ENCODE peak calls at places on chromosome 20, in eight cellular contexts. Q, D, H, E, B, O, Y and K are unnamed samples.

GRCh38 chr20:33211817-33212424 is 5.2 kb upstream of the BPIFA3 start:
- DNase-seq in O (peak; percentile 75), H (peak; percentile 71), E (no peak), Y (no peak), D (peak; percentile 1), B (peak; percentile 49), Q (no peak), K (peak; percentile 66)

GRCh38 chr20:59728722-59729430 is 124.5 kb downstream of the PHACTR3 start:
- DNase-seq in D (no peak), H (no peak), O (no peak), B (no peak), Q (no peak), E (peak; percentile 38), Y (no peak), K (no peak)

GRCh38 chr20:835220-836045 is 1.9 kb downstream of the FAM110A start:
- DNase-seq in D (no peak), Y (no peak), E (no peak), Q (no peak), O (no peak), H (no peak), B (no peak), K (no peak)

GRCh38 chr20:23094213-23094896 is 8.2 kb upstream of the CD93 start:
- DNase-seq in B (no peak), O (no peak), E (no peak), Q (no peak), Y (no peak), D (no peak), H (no peak), K (no peak)

GRCh38 chr20:36210561-36210960 is 25.7 kb upstream of the AAR2 start:
- DNase-seq in O (no peak), Y (no peak), E (no peak), B (no peak), D (no peak), Q (no peak), H (no peak), K (no peak)

GRCh38 chr20:44407402-44408184 is 52.1 kb downstream of the HNF4A start:
- DNase-seq in E (no peak), O (no peak), D (no peak), B (no peak), H (no peak), Y (no peak), Q (no peak), K (no peak)

GRCh38 chr20:6007094-6007528 is 46.7 kb downstream of the LRRN4 start:
- DNase-seq in Q (no peak), O (no peak), Y (no peak), E (no peak), H (peak; percentile 4), D (no peak), B (no peak), K (no peak)

GRCh38 chr20:50260480-50261221 is 70.0 kb downstream of the CEBPB start:
- DNase-seq in H (no peak), E (no peak), B (no peak), Y (no peak), D (no peak), O (no peak), Q (no peak), K (no peak)

GRCh38 chr20:44683263-44684046 is 31.7 kb upstream of the CCN5 start:
- DNase-seq in O (peak; percentile 85), H (peak; percentile 90), Q (no peak), E (no peak), B (peak; percentile 64), Y (peak; percentile 10), D (no peak), K (peak; percentile 66)

GRCh38 chr20:38357653-38358207 is 11.4 kb downstream of the LBP start:
- DNase-seq in O (no peak), H (no peak), Q (no peak), E (no peak), Y (no peak), B (no peak), D (no peak), K (no peak)

GRCh38 chr20:25389858-25390537 is 637 bp downstream of the ABHD12 start:
- DNase-seq in B (peak; percentile 72), E (peak; percentile 66), D (no peak), H (peak; percentile 30), Y (no peak), Q (no peak), O (peak; percentile 51), K (no peak)

GRCh38 chr20:61436674-61437279 is 184.7 kb downstream of the CDH4 start:
- DNase-seq in H (no peak), O (peak; percentile 86), B (no peak), D (peak; percentile 12), E (no peak), Y (no peak), Q (no peak), K (no peak)

GRCh38 chr20:57193094-57193493 is 73.3 kb downstream of the BMP7 start:
- DNase-seq in H (no peak), E (no peak), Y (no peak), Q (no peak), D (no peak), O (no peak), B (no peak), K (no peak)

GRCh38 chr20:22576273-22576672 is 8.1 kb downstream of the FOXA2 start:
- DNase-seq in H (no peak), O (no peak), Q (no peak), E (no peak), Y (no peak), B (no peak), D (no peak), K (no peak)

GRCh38 chr20:63553933-63554290 is at the start of gene FNDC11:
- DNase-seq in O (peak; percentile 75), Y (no peak), E (no peak), H (peak; percentile 45), B (peak; percentile 81), Q (no peak), D (no peak), K (no peak)

GRCh38 chr20:38725458-38725958 is 1.2 kb downstream of the SLC32A1 start:
- DNase-seq in H (no peak), Y (no peak), Q (no peak), E (no peak), B (no peak), O (no peak), D (no peak), K (no peak)

GRCh38 chr20:32559753-32560380 is 25.3 kb downstream of the NOL4L start:
- DNase-seq in O (no peak), H (no peak), E (no peak), Q (no peak), B (no peak), D (no peak), Y (no peak), K (no peak)

GRCh38 chr20:52127309-52127708 is 64.3 kb downstream of the ZFP64 start:
- DNase-seq in H (no peak), Q (no peak), E (no peak), B (no peak), Y (no peak), O (no peak), D (no peak), K (no peak)

GRCh38 chr20:6731951-6732580 is 35.4 kb upstream of the BMP2 start:
- DNase-seq in H (no peak), B (no peak), Y (no peak), D (no peak), O (no peak), Q (no peak), E (no peak), K (no peak)

GRCh38 chr20:59398552-59399265 is 98.3 kb downstream of the EDN3 start:
- DNase-seq in B (no peak), Y (no peak), D (no peak), Q (no peak), H (no peak), O (no peak), E (no peak), K (no peak)

GRCh38 chr20:53454675-53455276 is 138.9 kb downstream of the ZNF217 start:
- DNase-seq in Q (no peak), Y (no peak), H (no peak), D (no peak), E (no peak), B (no peak), O (no peak), K (no peak)

GRCh38 chr20:48656661-48657211 is 171.1 kb downstream of the PREX1 start:
- DNase-seq in B (peak; percentile 38), H (no peak), E (no peak), O (peak; percentile 79), D (no peak), Q (no peak), Y (no peak), K (no peak)
- TF ChIP-seq CTCF in B (no peak), H (peak; percentile 3), E (no peak), O (peak; percentile 50), D (no peak), Q (peak; percentile 39), Y (no peak), K (no peak)

GRCh38 chr20:10077081-10077471 is 42.3 kb downstream of the ANKEF1 start:
- DNase-seq in B (peak; percentile 11), E (no peak), Q (no peak), Y (no peak), H (peak; percentile 14), D (no peak), O (peak; percentile 77), K (no peak)
- TF ChIP-seq CTCF in B (peak; percentile 41), E (no peak), Q (peak; percentile 18), Y (no peak), H (peak; percentile 48), D (peak; percentile 38), O (peak; percentile 86), K (peak; percentile 24)

DNA sequence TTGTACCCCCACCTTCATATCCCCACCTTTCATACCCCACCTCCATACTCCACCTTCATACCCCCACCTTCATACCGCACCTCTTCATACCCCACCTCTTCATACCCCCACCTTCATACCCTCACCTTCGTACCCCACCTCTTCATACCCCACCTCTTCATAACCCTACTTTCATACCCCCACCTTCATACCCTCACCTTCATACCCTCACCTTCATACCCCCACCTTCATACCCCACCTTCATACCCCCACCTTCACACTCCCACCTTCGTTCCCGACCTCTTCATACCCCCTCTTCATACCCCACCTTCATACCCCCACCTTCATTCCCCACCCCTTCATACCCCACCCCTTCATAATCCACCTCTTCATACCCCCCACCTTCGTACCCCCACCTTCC is 92.9 kb upstream of the NAA20 start:
- DNase-seq in E (no peak), Q (no peak), B (no peak), O (no peak), Y (no peak), D (no peak), H (no peak), K (no peak)
- TF ChIP-seq CTCF in E (no peak), Q (no peak), B (no peak), O (no peak), Y (no peak), D (no peak), H (no peak), K (no peak)

GRCh38 chr20:14264869-14265268 is 72.5 kb downstream of the FLRT3 start:
- DNase-seq in D (peak; percentile 2), O (no peak), B (no peak), Y (no peak), H (peak; percentile 18), Q (peak; percentile 13), E (no peak), K (no peak)
- TF ChIP-seq CTCF in D (peak; percentile 29), O (no peak), B (peak; percentile 14), Y (no peak), H (no peak), Q (peak; percentile 32), E (no peak), K (no peak)

GRCh38 chr20:48827880-48828733 is at the start of gene PREX1:
- DNase-seq in O (peak; percentile 81), D (no peak), B (peak; percentile 87), H (peak; percentile 97), Y (peak; percentile 72), Q (peak; percentile 21), E (peak; percentile 88), K (peak; percentile 80)
- TF ChIP-seq CTCF in O (no peak), D (no peak), B (no peak), H (no peak), Y (no peak), Q (no peak), E (peak; percentile 62), K (no peak)